ENCODE peak calls at places on chromosomes 5 and 9, in seven cellular contexts. T is psoas muscle, B is bronchial epithelial cell, A is BJ, Q is pancreas, R is AG10803, D is heart right ventricle. V is an unnamed sample.

GRCh38 chr5:154779105-154779504 is 23.9 kb downstream of the LARP1 start:
- DNase-seq in B (peak; percentile 93), D (no peak), Q (no peak), R (peak; percentile 84), T (no peak), A (peak; percentile 54), V (no peak)

GRCh38 chr9:65435464-65435863 is 150.5 kb upstream of the FOXD4L5 start:
- DNase-seq in D (no peak), T (no peak), Q (no peak), B (no peak), A (no peak), R (no peak), V (no peak)

GRCh38 chr9:130073373-130073772 is 19.7 kb downstream of the GPR107 start:
- DNase-seq in Q (no peak), B (no peak), A (no peak), T (no peak), R (peak; percentile 33), D (no peak), V (peak; percentile 48)

GRCh38 chr5:18394154-18394804 is 760.0 kb downstream of the TAF11L14 start:
- DNase-seq in Q (peak; percentile 22), B (peak; percentile 61), T (peak; percentile 27), R (peak; percentile 26), D (peak; percentile 24), A (no peak), V (peak; percentile 86)

GRCh38 chr5:177537389-177538361 is 16.7 kb downstream of the FAM193B start:
- DNase-seq in B (peak; percentile 60), Q (peak; percentile 57), R (peak; percentile 95), A (peak; percentile 52), D (peak; percentile 48), T (peak; percentile 53), V (no peak)

GRCh38 chr5:165157209-165157608 is 1651.8 kb downstream of the MAT2B start:
- DNase-seq in Q (no peak), B (no peak), D (no peak), T (no peak), A (no peak), R (no peak), V (no peak)

GRCh38 chr9:118295413-118295812 is 591.2 kb downstream of the TLR4 start:
- DNase-seq in R (no peak), B (no peak), D (no peak), T (no peak), Q (no peak), A (no peak), V (no peak)

GRCh38 chr5:80874162-80874561 is 86.0 kb upstream of the RASGRF2 start:
- DNase-seq in R (no peak), T (no peak), D (no peak), Q (no peak), A (no peak), B (no peak), V (no peak)

GRCh38 chr5:74324556-74324955 is 316.0 kb downstream of the ENC1 start:
- DNase-seq in A (no peak), T (no peak), B (no peak), Q (no peak), D (no peak), R (no peak), V (no peak)

GRCh38 chr5:180172447-180173197 is 36.4 kb downstream of the RASGEF1C start:
- DNase-seq in R (no peak), A (no peak), Q (no peak), B (no peak), T (no peak), D (peak; percentile 51), V (no peak)

GRCh38 chr5:131747180-131748105 is 49.4 kb downstream of the FNIP1 start:
- DNase-seq in Q (no peak), A (no peak), D (no peak), T (no peak), B (peak; percentile 38), R (peak; percentile 38), V (no peak)

GRCh38 chr5:132142459-132142858 is 68.9 kb downstream of the CSF2 start:
- DNase-seq in D (no peak), A (no peak), T (no peak), B (no peak), Q (no peak), R (no peak), V (no peak)

GRCh38 chr5:60334281-60334713 is 365.7 kb downstream of the DEPDC1B start:
- DNase-seq in A (peak; percentile 25), D (no peak), Q (no peak), B (peak; percentile 80), R (peak; percentile 67), T (no peak), V (no peak)

GRCh38 chr5:41182666-41183065 is 30.7 kb downstream of the C6 start:
- DNase-seq in Q (no peak), T (no peak), R (no peak), A (no peak), D (no peak), B (no peak), V (no peak)

GRCh38 chr9:107540167-107540566 is 50.6 kb upstream of the KLF4 start:
- DNase-seq in Q (no peak), R (no peak), T (no peak), D (no peak), B (no peak), A (no peak), V (no peak)

GRCh38 chr5:126519637-126520592 is 75.1 kb downstream of the ALDH7A1 start:
- DNase-seq in T (no peak), D (no peak), A (no peak), R (peak; percentile 36), B (no peak), Q (no peak), V (no peak)

GRCh38 chr9:125586173-125586512 is 120.9 kb downstream of the MAPKAP1 start:
- DNase-seq in A (no peak), D (no peak), Q (no peak), T (no peak), R (no peak), B (no peak), V (no peak)

DNA sequence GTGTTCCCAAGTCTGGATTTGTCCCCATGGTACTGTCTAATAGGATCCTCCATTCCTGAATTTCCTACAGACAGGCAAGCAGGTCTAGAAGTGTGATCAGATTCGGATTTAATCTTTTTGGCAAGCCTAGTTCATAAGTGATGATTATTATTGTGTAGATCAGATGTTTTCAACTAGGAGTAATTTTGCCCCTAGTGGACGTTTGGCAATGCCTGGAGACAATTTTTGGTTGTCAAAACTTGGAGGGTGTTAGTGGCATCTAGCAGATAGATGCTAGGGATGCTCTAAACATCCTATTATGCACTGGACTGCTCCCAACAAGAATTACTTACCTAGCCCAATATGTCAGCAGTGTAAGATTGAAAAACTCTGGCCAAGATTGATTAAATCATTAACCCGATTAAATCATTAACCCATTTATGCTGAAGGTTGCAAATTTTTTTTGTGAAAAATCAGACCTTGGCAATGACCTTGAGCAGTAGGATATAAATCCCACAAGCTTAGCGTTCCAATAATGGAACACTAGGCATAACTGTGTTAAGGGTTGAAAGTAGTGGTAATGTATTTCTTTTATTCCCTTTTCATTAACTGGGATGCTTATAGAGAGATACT is 28.2 kb downstream of the TCERG1 start:
- DNase-seq in T (no peak), B (no peak), D (no peak), A (no peak), Q (no peak), R (no peak), V (peak; percentile 9)
- TF ChIP-seq CTCF in T (no peak), B (peak; percentile 17), D (no peak), A (peak; percentile 29), Q (no peak), R (peak; percentile 23), V (peak; percentile 52)

GRCh38 chr5:84378961-84379360 is 5.7 kb downstream of the EDIL3 start:
- DNase-seq in T (no peak), D (no peak), A (no peak), R (peak; percentile 47), Q (no peak), B (no peak), V (no peak)

GRCh38 chr5:84378420-84378819 is 6.3 kb downstream of the EDIL3 start:
- DNase-seq in Q (no peak), R (peak; percentile 69), B (no peak), D (no peak), A (peak; percentile 3), T (no peak), V (no peak)

GRCh38 chr5:84381501-84382362 is 2.9 kb downstream of the EDIL3 start:
- DNase-seq in D (no peak), B (peak; percentile 61), Q (no peak), T (no peak), R (no peak), A (no peak), V (no peak)

GRCh38 chr5:84382363-84383295 is 2.1 kb downstream of the EDIL3 start:
- DNase-seq in T (peak; percentile 16), B (no peak), Q (no peak), D (peak; percentile 24), A (no peak), R (peak; percentile 24), V (peak; percentile 67)

GRCh38 chr5:84379749-84380148 is 4.9 kb downstream of the EDIL3 start:
- DNase-seq in T (no peak), B (no peak), Q (no peak), A (no peak), D (no peak), R (no peak), V (no peak)
- TF ChIP-seq CTCF in T (no peak), B (no peak), Q (no peak), A (no peak), D (peak; percentile 14), R (peak; percentile 13), V (no peak)

DNA sequence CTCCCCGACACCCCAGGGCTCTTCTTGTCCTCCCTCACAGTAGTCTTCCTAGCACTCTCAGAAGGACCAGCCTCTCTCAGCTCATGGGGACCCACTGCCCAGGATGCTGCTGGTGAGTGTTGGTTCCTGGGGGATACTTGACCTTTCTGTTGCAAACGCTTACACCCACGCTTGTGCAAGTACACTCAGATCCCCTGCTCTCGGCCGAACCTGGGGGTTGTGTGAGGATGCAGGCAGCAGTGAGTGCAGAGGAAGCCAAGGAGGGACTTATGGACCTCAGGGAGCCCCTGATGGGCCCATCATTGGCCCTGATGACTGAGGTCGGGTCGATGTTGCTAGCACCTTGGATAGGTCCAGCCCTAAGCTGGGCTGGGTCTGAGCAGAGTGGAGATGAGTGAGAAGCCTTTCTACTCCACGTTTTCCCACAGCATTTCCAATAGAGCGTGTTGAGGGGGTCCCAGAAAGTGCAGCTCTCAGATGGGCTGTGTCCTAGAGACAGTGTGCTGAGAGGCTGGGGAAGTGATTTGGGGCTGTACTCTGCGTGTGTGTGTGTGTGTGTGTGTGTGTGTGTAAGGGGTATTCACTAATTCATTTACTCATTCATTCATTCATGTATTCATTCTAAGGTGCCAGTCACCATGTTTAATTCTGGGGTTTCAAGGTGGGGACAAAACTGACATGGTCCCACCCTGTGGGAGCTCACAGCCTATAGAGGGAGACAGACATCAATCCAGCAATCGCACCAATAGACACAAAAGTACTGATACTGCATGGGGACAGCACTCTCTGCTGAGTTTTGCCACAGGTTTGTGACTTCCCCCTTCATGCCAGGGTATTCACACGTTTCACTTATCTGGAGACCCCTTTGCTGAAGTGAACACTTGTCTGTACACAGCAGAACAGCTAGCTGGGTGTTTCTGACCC is 25.2 kb upstream of the PITX1 start:
- DNase-seq in T (no peak), A (no peak), D (no peak), R (no peak), Q (no peak), B (no peak), V (no peak)
- TF ChIP-seq CTCF in T (no peak), A (no peak), D (no peak), R (no peak), Q (no peak), B (peak; percentile 27), V (no peak)

DNA sequence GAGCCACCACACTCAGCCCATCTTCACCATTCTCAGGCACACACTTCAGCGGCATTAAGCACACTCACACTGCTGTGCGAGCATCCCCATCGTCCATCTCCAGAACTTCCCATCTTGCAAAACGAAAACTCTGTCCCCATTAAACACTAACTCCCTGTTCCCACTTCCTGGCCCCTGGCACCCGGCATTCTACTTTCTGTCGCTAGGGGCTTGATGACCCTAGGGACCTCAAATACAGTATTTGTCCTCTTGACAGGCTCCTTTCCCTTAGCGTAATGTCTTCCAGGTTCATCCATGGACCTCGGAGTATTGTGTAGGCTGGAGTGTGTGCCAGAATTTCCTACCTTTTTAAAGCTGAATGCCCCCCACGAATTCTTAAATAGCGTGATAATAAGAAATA is 14.7 kb upstream of the UBAC1 start:
- DNase-seq in R (no peak), Q (no peak), B (no peak), D (no peak), A (no peak), T (no peak), V (no peak)
- TF ChIP-seq CTCF in R (no peak), Q (no peak), B (no peak), D (no peak), A (no peak), T (no peak), V (no peak)

V was measured in endothelial cell.